ENCODE peak calls at places on chromosome 19, in nine cellular contexts. One of them, this sample, is unnamed. For H3K4me1, the result is how much of the 10 kb centered on the place peaks cover.

GRCh38 chr19:38280030-38280921 is 15.9 kb downstream of the SPINT2 start:
- ATAC-seq in right cardiac atrium: no peak
- ATAC-seq in heart left ventricle: no peak
- ATAC-seq in CD8-positive, alpha-beta T cell: no peak
- ATAC-seq in body of pancreas: no peak
- ATAC-seq in Panc1: no peak
- ATAC-seq in HCT116: no peak
- ATAC-seq in naive thymus-derived CD4-positive, alpha-beta T cell: no peak
- ATAC-seq in lung: no peak
- ATAC-seq in this sample: no peak

GRCh38 chr19:1396019-1396767 is 5.1 kb downstream of the GAMT start:
- ATAC-seq in CD8-positive, alpha-beta T cell: no peak
- ATAC-seq in Panc1: peak
- ATAC-seq in HCT116: peak
- ATAC-seq in heart left ventricle: peak
- ATAC-seq in body of pancreas: no peak
- ATAC-seq in naive thymus-derived CD4-positive, alpha-beta T cell: no peak
- ATAC-seq in right cardiac atrium: peak
- ATAC-seq in lung: no peak
- ATAC-seq in this sample: no peak

GRCh38 chr19:17079710-17080440 is 4.3 kb downstream of the MYO9B start:
- ATAC-seq in naive thymus-derived CD4-positive, alpha-beta T cell: peak
- ATAC-seq in CD8-positive, alpha-beta T cell: peak
- ATAC-seq in body of pancreas: no peak
- ATAC-seq in Panc1: peak
- ATAC-seq in right cardiac atrium: peak
- ATAC-seq in lung: peak
- ATAC-seq in HCT116: peak
- ATAC-seq in heart left ventricle: peak
- ATAC-seq in this sample: peak

GRCh38 chr19:49475191-49475932 is 1.3 kb downstream of the FLT3LG start:
- ATAC-seq in Panc1: no peak
- ATAC-seq in HCT116: no peak
- ATAC-seq in body of pancreas: no peak
- ATAC-seq in lung: no peak
- ATAC-seq in naive thymus-derived CD4-positive, alpha-beta T cell: no peak
- ATAC-seq in CD8-positive, alpha-beta T cell: peak
- ATAC-seq in right cardiac atrium: no peak
- ATAC-seq in heart left ventricle: no peak
- ATAC-seq in this sample: no peak

GRCh38 chr19:38209671-38210457 is 14.2 kb downstream of the DPF1 start:
- ATAC-seq in right cardiac atrium: peak
- ATAC-seq in body of pancreas: peak
- ATAC-seq in naive thymus-derived CD4-positive, alpha-beta T cell: no peak
- ATAC-seq in lung: peak
- ATAC-seq in heart left ventricle: peak
- ATAC-seq in CD8-positive, alpha-beta T cell: no peak
- ATAC-seq in Panc1: peak
- ATAC-seq in HCT116: peak
- ATAC-seq in this sample: peak

GRCh38 chr19:29526730-29527499 is 1.1 kb downstream of the VSTM2B start:
- ATAC-seq in heart left ventricle: no peak
- ATAC-seq in HCT116: no peak
- ATAC-seq in lung: no peak
- ATAC-seq in body of pancreas: no peak
- ATAC-seq in CD8-positive, alpha-beta T cell: no peak
- ATAC-seq in right cardiac atrium: no peak
- ATAC-seq in Panc1: no peak
- ATAC-seq in naive thymus-derived CD4-positive, alpha-beta T cell: no peak
- ATAC-seq in this sample: no peak

GRCh38 chr19:58396691-58397532 is 1.5 kb downstream of the RNF225 start:
- ATAC-seq in heart left ventricle: no peak
- ATAC-seq in right cardiac atrium: no peak
- ATAC-seq in Panc1: no peak
- ATAC-seq in HCT116: no peak
- ATAC-seq in body of pancreas: no peak
- ATAC-seq in lung: no peak
- ATAC-seq in CD8-positive, alpha-beta T cell: no peak
- ATAC-seq in naive thymus-derived CD4-positive, alpha-beta T cell: no peak
- ATAC-seq in this sample: no peak

GRCh38 chr19:57319869-57320179 is 448 bp upstream of the ZNF543 start:
- ATAC-seq in lung: no peak
- ATAC-seq in naive thymus-derived CD4-positive, alpha-beta T cell: peak
- ATAC-seq in HCT116: no peak
- ATAC-seq in heart left ventricle: peak
- ATAC-seq in CD8-positive, alpha-beta T cell: no peak
- ATAC-seq in body of pancreas: no peak
- ATAC-seq in right cardiac atrium: no peak
- ATAC-seq in Panc1: no peak
- ATAC-seq in this sample: peak

GRCh38 chr19:30373593-30373992 is 1.4 kb downstream of the ZNF536 start:
- ATAC-seq in HCT116: no peak
- ATAC-seq in CD8-positive, alpha-beta T cell: no peak
- ATAC-seq in heart left ventricle: no peak
- ATAC-seq in lung: no peak
- ATAC-seq in right cardiac atrium: no peak
- ATAC-seq in naive thymus-derived CD4-positive, alpha-beta T cell: no peak
- ATAC-seq in Panc1: no peak
- ATAC-seq in body of pancreas: no peak
- ATAC-seq in this sample: no peak

GRCh38 chr19:13804830-13805683 is 9.8 kb downstream of the ZSWIM4 start:
- ATAC-seq in HCT116: peak
- ATAC-seq in CD8-positive, alpha-beta T cell: no peak
- ATAC-seq in body of pancreas: peak
- ATAC-seq in right cardiac atrium: peak
- ATAC-seq in heart left ventricle: peak
- ATAC-seq in naive thymus-derived CD4-positive, alpha-beta T cell: no peak
- ATAC-seq in lung: no peak
- ATAC-seq in Panc1: peak
- ATAC-seq in this sample: no peak

GRCh38 chr19:1503089-1503924 is 9.5 kb downstream of the ADAMTSL5 start:
- ATAC-seq in lung: no peak
- ATAC-seq in HCT116: peak
- ATAC-seq in heart left ventricle: no peak
- ATAC-seq in naive thymus-derived CD4-positive, alpha-beta T cell: peak
- ATAC-seq in Panc1: peak
- ATAC-seq in right cardiac atrium: no peak
- ATAC-seq in body of pancreas: no peak
- ATAC-seq in CD8-positive, alpha-beta T cell: no peak
- ATAC-seq in this sample: no peak

DNA sequence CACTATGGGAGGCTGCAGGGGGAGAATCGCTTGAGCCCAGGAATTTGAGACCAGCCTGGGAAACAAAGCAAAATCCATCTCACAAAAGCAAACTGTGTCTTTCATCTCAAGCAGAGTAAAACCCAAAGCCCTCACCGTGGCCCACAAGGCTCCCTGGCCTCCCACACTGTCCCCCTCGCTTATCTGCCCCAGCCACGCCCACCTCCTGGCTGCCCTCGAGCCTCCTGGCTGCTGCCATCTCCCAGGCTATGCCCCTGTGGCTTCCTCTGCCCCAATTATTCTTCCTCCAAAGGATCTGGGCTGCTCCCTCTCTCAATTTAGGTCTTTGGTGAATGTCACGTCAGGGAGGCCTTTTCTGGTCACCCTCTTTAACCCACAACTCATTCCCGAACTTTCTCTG is 3.6 kb downstream of the RABAC1 start:
- ATAC-seq in body of pancreas: no peak
- ATAC-seq in naive thymus-derived CD4-positive, alpha-beta T cell: no peak
- ATAC-seq in CD8-positive, alpha-beta T cell: no peak
- ATAC-seq in Panc1: no peak
- ATAC-seq in right cardiac atrium: no peak
- ATAC-seq in HCT116: no peak
- ATAC-seq in lung: no peak
- ATAC-seq in heart left ventricle: no peak
- ATAC-seq in this sample: no peak
- H3K27ac ChIP-seq in body of pancreas: no peak
- H3K27ac ChIP-seq in naive thymus-derived CD4-positive, alpha-beta T cell: no peak
- H3K27ac ChIP-seq in CD8-positive, alpha-beta T cell: no peak
- H3K27ac ChIP-seq in Panc1: no peak
- H3K27ac ChIP-seq in right cardiac atrium: no peak
- H3K27ac ChIP-seq in HCT116: no peak
- H3K27ac ChIP-seq in lung: no peak
- H3K27ac ChIP-seq in heart left ventricle: no peak
- H3K27ac ChIP-seq in this sample: no peak

DNA sequence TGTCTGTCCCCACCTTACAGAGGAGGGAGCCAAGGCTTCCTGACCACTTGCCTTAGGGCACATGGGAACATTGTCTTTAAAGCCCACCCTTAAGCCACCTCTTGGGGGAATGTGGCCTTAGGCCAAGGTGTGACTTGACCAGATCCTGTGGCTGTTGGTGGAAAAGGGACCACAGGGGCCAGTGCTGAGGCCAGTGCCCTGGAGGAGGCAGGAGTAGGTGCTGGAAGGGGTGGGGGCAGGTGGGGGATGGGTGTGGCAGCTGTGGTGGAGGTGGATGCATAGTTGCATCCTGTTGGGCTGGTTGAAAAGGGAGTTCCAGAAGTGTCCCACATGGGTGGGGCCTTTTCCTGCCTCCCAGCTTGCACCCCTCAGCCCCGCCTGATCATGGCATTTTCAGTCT is 44.8 kb downstream of the DNM2 start:
- ATAC-seq in CD8-positive, alpha-beta T cell: no peak
- ATAC-seq in right cardiac atrium: peak
- ATAC-seq in naive thymus-derived CD4-positive, alpha-beta T cell: no peak
- ATAC-seq in HCT116: peak
- ATAC-seq in Panc1: no peak
- ATAC-seq in lung: no peak
- ATAC-seq in body of pancreas: no peak
- ATAC-seq in heart left ventricle: peak
- ATAC-seq in this sample: peak
- H3K4me1 ChIP-seq in CD8-positive, alpha-beta T cell: half or more
- H3K4me1 ChIP-seq in right cardiac atrium: under half
- H3K4me1 ChIP-seq in naive thymus-derived CD4-positive, alpha-beta T cell: under half
- H3K4me1 ChIP-seq in HCT116: half or more
- H3K4me1 ChIP-seq in Panc1: under half
- H3K4me1 ChIP-seq in lung: under half
- H3K4me1 ChIP-seq in body of pancreas: half or more
- H3K4me1 ChIP-seq in heart left ventricle: half or more
- H3K4me1 ChIP-seq in this sample: under half

DNA sequence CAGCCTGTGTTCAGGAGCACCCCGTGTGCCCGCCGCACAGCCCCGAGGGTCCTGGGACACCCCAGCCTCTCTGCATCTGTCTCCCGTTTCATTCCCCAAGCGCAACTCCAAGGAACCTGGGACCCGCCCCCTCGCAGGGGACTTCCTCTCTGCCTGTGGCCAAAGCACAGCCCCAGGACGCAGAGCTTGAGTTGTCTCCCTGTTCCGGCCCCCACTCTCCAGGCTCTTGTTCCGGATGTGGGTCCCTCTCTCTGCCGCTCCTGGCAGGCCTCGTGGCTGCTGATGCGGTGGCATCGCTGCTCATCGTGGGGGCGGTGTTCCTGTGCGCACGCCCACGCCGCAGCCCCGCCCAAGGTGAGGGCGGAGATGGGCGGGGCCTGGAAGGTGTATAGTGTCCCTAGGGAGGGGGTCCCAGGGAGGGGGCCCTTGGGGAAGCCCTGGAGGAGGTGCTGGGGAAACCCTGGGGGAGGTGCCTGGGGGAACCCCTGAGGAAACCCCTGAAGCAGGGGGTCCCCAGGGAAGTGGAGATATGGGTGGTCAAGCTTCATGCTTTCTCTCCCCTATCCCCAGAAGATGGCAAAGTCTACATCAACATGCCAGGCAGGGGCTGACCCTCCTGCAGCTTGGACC is 1.3 kb downstream of the HCST start:
- ATAC-seq in body of pancreas: no peak
- ATAC-seq in Panc1: peak
- ATAC-seq in heart left ventricle: peak
- ATAC-seq in CD8-positive, alpha-beta T cell: peak
- ATAC-seq in right cardiac atrium: no peak
- ATAC-seq in naive thymus-derived CD4-positive, alpha-beta T cell: peak
- ATAC-seq in HCT116: peak
- ATAC-seq in lung: no peak
- ATAC-seq in this sample: peak
- H3K27ac ChIP-seq in body of pancreas: peak
- H3K27ac ChIP-seq in Panc1: peak
- H3K27ac ChIP-seq in heart left ventricle: peak
- H3K27ac ChIP-seq in CD8-positive, alpha-beta T cell: peak
- H3K27ac ChIP-seq in right cardiac atrium: peak
- H3K27ac ChIP-seq in naive thymus-derived CD4-positive, alpha-beta T cell: peak
- H3K27ac ChIP-seq in HCT116: peak
- H3K27ac ChIP-seq in lung: no peak
- H3K27ac ChIP-seq in this sample: peak

DNA sequence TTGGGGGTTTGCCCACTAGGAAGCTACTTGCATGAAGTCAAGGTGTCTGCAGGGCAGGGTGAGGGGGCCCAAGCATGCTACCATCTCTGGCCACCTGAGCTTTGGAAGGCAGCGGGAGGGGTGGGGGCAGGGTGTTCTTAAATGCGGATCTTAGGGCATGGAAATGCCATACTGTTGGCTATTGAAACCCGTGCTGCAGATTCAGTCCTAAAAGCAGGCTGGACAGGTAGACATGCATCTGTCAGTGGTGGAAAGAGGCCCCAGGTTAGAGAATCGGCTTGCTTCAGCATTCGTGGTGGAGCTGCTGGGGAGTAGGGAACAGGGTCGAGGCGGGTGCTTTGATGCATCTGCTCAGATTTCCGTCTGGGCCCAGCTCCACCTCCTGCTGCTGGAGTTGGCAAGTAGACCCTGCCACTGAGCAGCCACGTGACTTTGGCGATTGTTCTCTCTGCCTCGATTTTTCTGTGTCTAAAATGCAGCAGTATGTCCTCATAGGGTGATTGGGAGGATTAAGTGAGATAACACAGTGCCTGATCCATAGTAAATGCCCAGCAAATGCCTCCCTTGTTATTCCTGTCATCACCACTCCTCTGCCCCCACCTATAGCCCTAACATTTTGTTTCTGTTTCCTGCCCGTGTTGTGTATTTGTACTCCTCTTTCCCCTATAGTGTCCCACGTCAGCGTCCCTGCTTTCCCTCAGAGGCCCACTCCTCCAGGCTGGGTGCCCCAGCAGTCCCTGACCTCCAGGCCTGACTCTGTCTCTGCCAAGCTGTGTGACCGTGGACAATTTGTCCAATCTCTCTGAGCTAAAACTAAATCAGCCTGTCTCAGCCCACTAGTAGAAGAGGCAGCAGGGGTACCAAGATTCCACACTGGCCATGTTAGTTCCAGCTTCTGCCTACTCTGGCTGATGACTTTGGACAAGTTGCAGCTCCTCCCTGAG is 5.8 kb downstream of the PPP1R37 start:
- ATAC-seq in heart left ventricle: peak
- ATAC-seq in CD8-positive, alpha-beta T cell: no peak
- ATAC-seq in Panc1: no peak
- ATAC-seq in HCT116: no peak
- ATAC-seq in body of pancreas: no peak
- ATAC-seq in right cardiac atrium: peak
- ATAC-seq in lung: no peak
- ATAC-seq in naive thymus-derived CD4-positive, alpha-beta T cell: no peak
- ATAC-seq in this sample: peak
- H3K4me1 ChIP-seq in heart left ventricle: half or more
- H3K4me1 ChIP-seq in CD8-positive, alpha-beta T cell: half or more
- H3K4me1 ChIP-seq in Panc1: under half
- H3K4me1 ChIP-seq in HCT116: under half
- H3K4me1 ChIP-seq in body of pancreas: half or more
- H3K4me1 ChIP-seq in right cardiac atrium: under half
- H3K4me1 ChIP-seq in lung: under half
- H3K4me1 ChIP-seq in naive thymus-derived CD4-positive, alpha-beta T cell: under half
- H3K4me1 ChIP-seq in this sample: under half

DNA sequence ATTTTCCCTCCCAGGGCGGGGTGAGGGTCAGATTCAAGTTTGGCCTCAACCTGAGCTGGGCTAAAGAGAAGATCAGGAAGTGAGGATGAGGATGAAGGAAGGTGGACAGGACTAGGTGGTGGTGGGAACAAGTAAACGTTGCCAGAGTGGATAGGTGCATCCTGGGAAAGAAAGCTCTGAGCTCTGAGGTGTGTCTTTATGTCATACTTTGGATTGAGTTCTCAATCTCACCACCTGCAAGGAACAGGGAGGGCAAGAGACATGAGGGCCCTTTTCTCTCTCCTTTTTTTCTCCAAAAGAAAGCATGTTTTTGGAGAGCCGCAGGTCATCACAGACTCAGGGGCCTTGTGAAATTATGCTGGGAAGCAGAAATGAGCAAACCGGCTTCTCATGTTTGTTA is 38.2 kb upstream of the IGFL1 start:
- ATAC-seq in heart left ventricle: no peak
- ATAC-seq in naive thymus-derived CD4-positive, alpha-beta T cell: no peak
- ATAC-seq in Panc1: no peak
- ATAC-seq in CD8-positive, alpha-beta T cell: no peak
- ATAC-seq in right cardiac atrium: no peak
- ATAC-seq in lung: no peak
- ATAC-seq in body of pancreas: no peak
- ATAC-seq in HCT116: no peak
- ATAC-seq in this sample: no peak
- H3K27ac ChIP-seq in heart left ventricle: no peak
- H3K27ac ChIP-seq in naive thymus-derived CD4-positive, alpha-beta T cell: no peak
- H3K27ac ChIP-seq in Panc1: no peak
- H3K27ac ChIP-seq in CD8-positive, alpha-beta T cell: no peak
- H3K27ac ChIP-seq in right cardiac atrium: no peak
- H3K27ac ChIP-seq in lung: no peak
- H3K27ac ChIP-seq in body of pancreas: no peak
- H3K27ac ChIP-seq in HCT116: no peak
- H3K27ac ChIP-seq in this sample: no peak